ENCODE peak calls at places on chromosomes 12 and 14, in eight cellular contexts. N, U, Z, P, R, A, S and C are unnamed samples.

GRCh38 chr12:6328945-6329692 is 12.8 kb downstream of the TNFRSF1A start:
- DNase-seq in A (no peak), N (no peak), U (no peak), S (no peak), R (peak), Z (no peak), P (no peak), C (no peak)

GRCh38 chr14:34179723-34180122 is 228.8 kb upstream of the EGLN3 start:
- DNase-seq in N (no peak), A (no peak), P (no peak), R (no peak), Z (no peak), S (no peak), U (no peak), C (no peak)

GRCh38 chr14:50475460-50475859 is 56.9 kb downstream of the MAP4K5 start:
- DNase-seq in U (no peak), N (peak), A (no peak), S (no peak), Z (no peak), R (no peak), P (no peak), C (no peak)

GRCh38 chr14:88871429-88871828 is 47.0 kb downstream of the TTC8 start:
- DNase-seq in N (no peak), U (no peak), P (no peak), R (no peak), A (no peak), S (no peak), Z (no peak), C (no peak)

GRCh38 chr12:107079172-107080011 is 14.0 kb downstream of the CRY1 start:
- DNase-seq in R (no peak), A (no peak), U (no peak), S (no peak), Z (no peak), P (no peak), N (peak), C (no peak)

GRCh38 chr14:51636109-51636508 is 15.6 kb upstream of the FRMD6 start:
- DNase-seq in A (no peak), N (no peak), P (no peak), S (peak), Z (no peak), U (no peak), R (no peak), C (no peak)

GRCh38 chr12:115872919-115873357 is 404.6 kb downstream of the MED13L start:
- DNase-seq in S (no peak), A (no peak), P (no peak), Z (no peak), U (no peak), N (no peak), R (no peak), C (no peak)

GRCh38 chr14:88804035-88804434 is 11.3 kb upstream of the EML5 start:
- DNase-seq in P (no peak), A (no peak), R (no peak), Z (no peak), N (no peak), S (no peak), U (no peak), C (no peak)

GRCh38 chr14:56887211-56887610 is 76.9 kb upstream of the OTX2 start:
- DNase-seq in Z (no peak), A (no peak), U (peak), P (no peak), S (no peak), N (no peak), R (no peak), C (no peak)

GRCh38 chr14:77543637-77544334 is 45.2 kb upstream of the ISM2 start:
- DNase-seq in Z (no peak), A (no peak), P (no peak), R (no peak), N (peak), S (no peak), U (no peak), C (no peak)

GRCh38 chr12:53103860-53104305 is 597 bp downstream of the SOAT2 start:
- DNase-seq in Z (no peak), A (no peak), P (peak), S (no peak), U (no peak), R (no peak), N (no peak), C (no peak)

GRCh38 chr12:39581592-39581991 is 38.0 kb downstream of the ABCD2 start:
- DNase-seq in U (no peak), P (no peak), N (peak), Z (no peak), S (no peak), R (no peak), A (no peak), C (no peak)

GRCh38 chr14:62455446-62455845 is 589.8 kb downstream of the KCNH5 start:
- DNase-seq in Z (no peak), N (no peak), R (no peak), S (no peak), A (no peak), P (no peak), U (no peak), C (no peak)

GRCh38 chr12:106644335-106645073 is 61.7 kb downstream of the RFX4 start:
- DNase-seq in S (no peak), U (no peak), Z (no peak), A (no peak), P (no peak), N (no peak), R (no peak), C (no peak)

GRCh38 chr14:21077672-21078071 is 7.6 kb downstream of the ARHGEF40 start:
- DNase-seq in S (no peak), A (no peak), Z (no peak), N (no peak), R (no peak), P (no peak), U (no peak), C (no peak)

GRCh38 chr14:23614395-23614828 is 21.8 kb upstream of the DHRS2 start:
- DNase-seq in Z (no peak), P (no peak), U (no peak), N (no peak), A (no peak), S (no peak), R (no peak), C (no peak)
- H3K27ac ChIP-seq in Z (no peak), P (no peak), U (no peak), N (no peak), A (peak), S (no peak), R (no peak), C (no peak)

DNA sequence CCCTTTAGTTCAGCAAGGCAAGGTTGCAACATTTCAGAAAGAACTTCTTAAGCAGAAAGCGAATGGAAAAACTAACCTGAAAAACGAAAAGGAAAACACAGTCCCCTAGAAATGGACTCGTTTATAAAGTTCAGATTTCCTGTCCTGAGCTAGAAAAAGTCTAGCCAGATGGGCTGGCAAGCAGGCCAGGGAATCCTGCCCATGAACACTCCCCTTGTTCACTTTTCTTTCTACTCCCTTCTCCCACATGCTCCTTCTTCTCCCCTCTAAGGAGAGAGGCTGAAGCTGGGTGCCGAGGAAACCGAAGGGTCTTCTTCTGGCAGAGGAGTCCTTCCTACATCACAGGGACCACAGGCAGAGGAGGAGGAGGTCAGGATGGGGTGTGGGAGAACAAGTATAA is 27.1 kb downstream of the LTBP2 start:
- DNase-seq in U (no peak), P (no peak), S (no peak), Z (no peak), A (no peak), N (no peak), R (no peak), C (no peak)
- TF ChIP-seq CTCF in U (no peak), P (no peak), S (no peak), Z (no peak), A (no peak), N (no peak), R (no peak), C (no peak)

GRCh38 chr12:66025477-66025876 is 105.1 kb downstream of the LLPH start:
- DNase-seq in Z (no peak), R (no peak), P (no peak), N (peak), A (no peak), U (no peak), S (no peak), C (no peak)

GRCh38 chr12:66032739-66033138 is 97.8 kb downstream of the LLPH start:
- DNase-seq in R (no peak), N (no peak), S (no peak), A (no peak), P (no peak), U (no peak), Z (no peak), C (no peak)

GRCh38 chr12:66035289-66035961 is 95.1 kb downstream of the LLPH start:
- DNase-seq in R (no peak), S (no peak), P (no peak), Z (no peak), A (no peak), N (peak), U (peak), C (no peak)

GRCh38 chr12:66028388-66028787 is 102.2 kb downstream of the LLPH start:
- DNase-seq in P (no peak), R (no peak), A (no peak), S (no peak), Z (no peak), U (no peak), N (no peak), C (no peak)

DNA sequence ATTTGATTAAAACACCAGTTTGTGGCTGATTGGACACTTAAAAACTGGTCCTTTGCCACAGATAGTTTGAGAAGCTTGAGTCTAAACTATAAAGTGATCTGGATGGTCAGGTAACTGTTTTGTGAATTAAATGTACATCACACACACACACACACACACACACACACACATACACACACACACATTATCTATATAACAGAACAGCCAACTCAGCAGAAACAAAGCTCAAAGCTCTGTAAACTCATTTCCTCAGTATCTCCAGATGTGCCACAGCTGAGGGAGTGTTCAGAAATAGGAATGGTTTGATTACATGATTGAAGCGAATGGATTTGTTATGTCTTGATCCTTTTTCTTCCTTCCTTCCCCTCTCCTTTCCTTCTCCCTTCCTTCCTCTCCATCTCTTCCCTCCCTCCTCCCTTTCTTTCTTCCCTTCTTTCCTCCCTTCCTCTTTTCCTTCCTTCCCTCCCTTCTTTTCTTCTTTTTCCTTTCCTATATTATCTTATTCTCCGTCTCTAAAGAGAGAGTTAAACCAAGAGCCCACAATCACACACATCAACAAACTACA is 100.3 kb downstream of the LLPH start:
- DNase-seq in P (no peak), Z (no peak), N (no peak), R (no peak), A (no peak), S (no peak), U (no peak), C (no peak)
- H3K4me3 ChIP-seq in P (no peak), Z (no peak), N (no peak), R (no peak), A (no peak), S (no peak), U (no peak), C (no peak)

GRCh38 chr12:54977155-54977554 is 7.4 kb downstream of the TESPA1 start:
- DNase-seq in Z (no peak), R (no peak), P (no peak), A (no peak), S (no peak), N (peak), U (no peak), C (no peak)

GRCh38 chr12:54983536-54984102 is 943 bp downstream of the TESPA1 start:
- DNase-seq in N (no peak), Z (no peak), P (no peak), U (no peak), A (no peak), R (no peak), S (no peak), C (no peak)

GRCh38 chr12:54977857-54978256 is 6.7 kb downstream of the TESPA1 start:
- DNase-seq in P (peak), S (no peak), N (no peak), U (no peak), A (no peak), R (no peak), Z (no peak), C (no peak)

GRCh38 chr12:54981796-54982195 is 2.8 kb downstream of the TESPA1 start:
- DNase-seq in Z (no peak), U (no peak), R (no peak), S (no peak), N (no peak), P (no peak), A (no peak), C (no peak)

DNA sequence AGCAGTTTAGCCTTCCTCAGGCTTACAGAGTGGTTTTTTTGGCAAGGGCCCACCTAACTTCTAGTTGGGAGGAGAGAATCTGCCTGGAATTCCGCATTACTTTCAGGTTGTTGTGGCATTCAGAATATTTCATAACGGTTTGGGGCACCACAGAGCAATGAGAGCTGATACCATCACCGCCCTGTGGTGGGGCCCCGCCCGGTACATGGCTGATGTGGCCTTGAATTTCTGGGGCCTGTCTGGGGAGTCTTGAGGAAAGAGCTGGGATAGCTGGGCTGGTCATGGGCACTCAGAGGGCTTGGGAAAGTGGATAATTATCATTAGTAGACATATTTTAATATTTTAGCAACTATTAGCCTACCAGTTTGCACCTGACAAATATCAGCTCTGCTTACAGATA is 4.2 kb downstream of the TESPA1 start:
- DNase-seq in Z (no peak), R (no peak), S (no peak), U (no peak), P (peak), A (no peak), N (no peak), C (no peak)
- H3K27ac ChIP-seq in Z (no peak), R (no peak), S (no peak), U (no peak), P (peak), A (no peak), N (no peak), C (peak)

GRCh38 chr14:24817638-24818053 is 183.7 kb upstream of the GZMB start:
- DNase-seq in P (no peak), U (peak), R (no peak), Z (no peak), S (no peak), N (no peak), A (no peak), C (no peak)
- TF ChIP-seq CTCF in P (no peak), U (peak), R (no peak), Z (peak), S (no peak), N (peak), A (no peak), C (no peak)

GRCh38 chr12:8870591-8870990 is 43.7 kb upstream of the PHC1 start:
- DNase-seq in P (no peak), Z (no peak), S (no peak), R (no peak), U (no peak), A (no peak), N (no peak), C (no peak)

GRCh38 chr12:8867009-8867408 is 44.6 kb downstream of the A2ML1 start:
- DNase-seq in Z (no peak), U (no peak), N (no peak), S (no peak), P (no peak), R (no peak), A (no peak), C (no peak)

GRCh38 chr12:8867786-8868185 is 45.4 kb downstream of the A2ML1 start:
- DNase-seq in R (no peak), Z (no peak), P (no peak), N (no peak), U (no peak), S (no peak), A (no peak), C (no peak)

GRCh38 chr12:8866429-8866828 is 44.0 kb downstream of the A2ML1 start:
- DNase-seq in R (no peak), Z (no peak), P (no peak), N (no peak), U (no peak), A (no peak), S (no peak), C (no peak)

DNA sequence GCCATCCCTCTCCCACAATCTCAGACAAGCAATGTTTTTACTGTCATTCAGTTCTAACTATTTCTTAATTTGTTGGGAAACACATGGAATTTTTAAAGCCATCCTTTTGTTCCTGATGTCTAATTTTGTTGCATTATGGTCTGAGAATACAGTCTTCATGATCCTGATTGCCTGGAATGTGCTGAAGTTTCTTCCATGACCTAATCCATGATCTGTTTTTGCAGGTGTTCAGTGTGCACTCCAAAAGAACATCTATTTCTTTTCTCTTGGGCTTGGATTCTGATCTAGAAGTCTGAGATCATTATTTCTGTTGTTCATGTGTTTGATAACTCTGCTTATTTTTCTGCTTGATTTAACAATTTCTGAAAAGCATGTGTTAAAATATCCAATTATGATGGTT is 43.2 kb upstream of the PHC1 start:
- DNase-seq in U (no peak), Z (no peak), P (no peak), R (no peak), N (no peak), A (no peak), S (no peak), C (no peak)
- H3K4me3 ChIP-seq in U (no peak), Z (no peak), P (no peak), R (no peak), N (no peak), A (no peak), S (no peak), C (no peak)

GRCh38 chr12:101777978-101778377 is 38.7 kb upstream of the SYCP3 start:
- DNase-seq in U (no peak), Z (no peak), R (peak), P (no peak), A (no peak), S (no peak), N (no peak), C (no peak)
- H3K27ac ChIP-seq in U (no peak), Z (no peak), R (peak), P (peak), A (no peak), S (no peak), N (no peak), C (no peak)